ENCODE peak calls at places on chromosome 5, in seven cellular contexts. S, R, F, X, C, K and A are unnamed samples.

GRCh38 chr5:12920527-12920926 is 1016.3 kb upstream of the CTNND2 start:
- DNase-seq in R (no peak), K (no peak), X (no peak), S (no peak), C (no peak), F (no peak), A (no peak)

GRCh38 chr5:109767997-109768396 is 78.3 kb downstream of the MAN2A1 start:
- DNase-seq in K (no peak), C (no peak), F (no peak), X (no peak), S (no peak), R (no peak), A (no peak)

GRCh38 chr5:105134328-105134727 is 1571.7 kb upstream of the NUDT12 start:
- DNase-seq in K (no peak), C (no peak), F (no peak), X (no peak), S (no peak), R (no peak), A (no peak)

GRCh38 chr5:998975-999501 is 9.6 kb upstream of the NKD2 start:
- DNase-seq in K (no peak), S (no peak), R (no peak), X (no peak), F (no peak), C (no peak), A (no peak)

GRCh38 chr5:68333649-68334549 is 118.3 kb downstream of the PIK3R1 start:
- DNase-seq in C (peak; percentile 44), F (peak; percentile 13), S (no peak), R (peak; percentile 89), K (no peak), X (peak; percentile 82), A (peak; percentile 46)

GRCh38 chr5:38793099-38793498 is 52.7 kb upstream of the OSMR start:
- DNase-seq in R (no peak), F (no peak), K (no peak), X (no peak), S (no peak), C (no peak), A (no peak)

GRCh38 chr5:114789773-114790402 is 379.8 kb downstream of the TRIM36 start:
- DNase-seq in R (peak; percentile 34), S (no peak), X (no peak), F (peak; percentile 8), C (no peak), K (no peak), A (peak; percentile 5)

GRCh38 chr5:34657550-34657921 is 1.4 kb downstream of the RAI14 start:
- DNase-seq in K (no peak), X (peak; percentile 42), F (peak; percentile 16), S (no peak), C (no peak), R (no peak), A (peak; percentile 21)

GRCh38 chr5:71887680-71888079 is 168.6 kb downstream of the CARTPT start:
- DNase-seq in R (peak; percentile 77), C (peak; percentile 68), K (peak; percentile 75), F (peak; percentile 70), S (no peak), X (peak; percentile 94), A (peak; percentile 72)

GRCh38 chr5:35741126-35741711 is 115.5 kb upstream of the IL7R start:
- DNase-seq in R (no peak), X (peak; percentile 6), S (no peak), C (no peak), F (peak; percentile 81), K (no peak), A (peak; percentile 38)

GRCh38 chr5:139494832-139495231 is 12.3 kb upstream of the STING1 start:
- DNase-seq in S (no peak), F (no peak), X (peak; percentile 58), R (no peak), K (no peak), C (no peak), A (no peak)

GRCh38 chr5:135230326-135230925 is 168.6 kb downstream of the MACROH2A1 start:
- DNase-seq in F (peak; percentile 29), K (no peak), C (peak; percentile 42), R (no peak), S (no peak), X (peak; percentile 78), A (no peak)

GRCh38 chr5:36662291-36662851 is 56.0 kb downstream of the SLC1A3 start:
- DNase-seq in F (no peak), X (no peak), K (no peak), R (no peak), S (no peak), C (no peak), A (no peak)

GRCh38 chr5:45639038-45639437 is 57.1 kb downstream of the HCN1 start:
- DNase-seq in X (no peak), F (no peak), R (peak; percentile 8), K (no peak), S (no peak), C (peak; percentile 10), A (no peak)

GRCh38 chr5:107519900-107520354 is 150.8 kb downstream of the EFNA5 start:
- DNase-seq in K (peak; percentile 33), C (no peak), X (peak; percentile 12), S (no peak), R (no peak), F (no peak), A (peak; percentile 50)

GRCh38 chr5:96601811-96602244 is 60.3 kb upstream of the CAST start:
- DNase-seq in F (peak; percentile 56), R (peak; percentile 53), K (peak; percentile 16), C (peak; percentile 67), S (no peak), X (peak; percentile 75), A (peak; percentile 68)

GRCh38 chr5:174834081-174834480 is 109.7 kb downstream of the MSX2 start:
- DNase-seq in C (no peak), F (no peak), K (no peak), R (no peak), X (no peak), S (no peak), A (no peak)

GRCh38 chr5:95591490-95591901 is 28.4 kb upstream of the GPR150 start:
- DNase-seq in C (no peak), F (peak; percentile 20), X (peak; percentile 91), S (no peak), K (no peak), R (peak; percentile 63), A (peak; percentile 9)

GRCh38 chr5:137487600-137487999 is 11.5 kb downstream of the SPOCK1 start:
- DNase-seq in X (peak; percentile 60), K (no peak), F (no peak), C (no peak), S (no peak), R (no peak), A (no peak)

DNA sequence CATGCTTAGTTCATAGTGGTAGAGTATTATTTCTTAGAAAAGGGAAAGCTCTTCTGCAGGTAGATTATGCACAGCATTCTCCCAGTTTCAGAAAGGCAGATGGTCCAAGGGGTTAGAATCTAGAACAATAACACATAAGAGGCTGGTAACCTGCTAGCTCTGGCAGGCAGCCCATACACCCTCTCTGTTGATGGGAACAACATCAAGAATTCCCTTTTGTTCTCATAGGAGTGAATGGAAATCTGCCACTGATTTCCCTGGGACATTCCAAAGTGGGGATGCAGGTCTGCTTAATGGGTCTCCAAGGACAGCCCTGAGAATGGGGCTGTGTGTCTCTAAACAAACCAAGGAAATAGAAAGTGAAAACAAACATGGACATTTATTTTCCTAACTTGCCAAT is 456.9 kb downstream of the EBF1 start:
- DNase-seq in F (no peak), S (no peak), R (no peak), C (no peak), K (no peak), X (no peak), A (no peak)
- TF ChIP-seq CEBPB in F (no peak), S (no peak), R (no peak), C (no peak), K (no peak), X (no peak), A (no peak)

GRCh38 chr5:119136666-119137318 is 65.9 kb downstream of the DMXL1 start:
- DNase-seq in K (no peak), C (no peak), F (no peak), X (no peak), R (no peak), S (no peak), A (no peak)

GRCh38 chr5:119129770-119130169 is 58.9 kb downstream of the DMXL1 start:
- DNase-seq in F (no peak), X (no peak), R (no peak), C (no peak), K (no peak), S (no peak), A (no peak)

GRCh38 chr5:119131530-119132313 is 60.8 kb downstream of the DMXL1 start:
- DNase-seq in R (no peak), C (no peak), F (no peak), S (no peak), K (no peak), X (peak; percentile 19), A (no peak)
- TF ChIP-seq CEBPB in R (no peak), C (no peak), F (no peak), S (no peak), K (no peak), X (no peak), A (no peak)

GRCh38 chr5:57832873-57833272 is 350.3 kb upstream of the ACTBL2 start:
- DNase-seq in X (no peak), C (no peak), R (no peak), K (no peak), F (no peak), S (no peak), A (no peak)

GRCh38 chr5:57836921-57837320 is 354.3 kb upstream of the ACTBL2 start:
- DNase-seq in F (no peak), X (no peak), K (no peak), C (no peak), R (no peak), S (no peak), A (no peak)

GRCh38 chr5:57836331-57836730 is 353.7 kb upstream of the ACTBL2 start:
- DNase-seq in F (no peak), S (no peak), R (no peak), K (no peak), X (no peak), C (no peak), A (no peak)

GRCh38 chr5:57833489-57833888 is 350.9 kb upstream of the ACTBL2 start:
- DNase-seq in X (no peak), K (no peak), F (no peak), C (no peak), S (no peak), R (no peak), A (no peak)

GRCh38 chr5:57834829-57835554 is 352.4 kb upstream of the ACTBL2 start:
- DNase-seq in C (no peak), F (peak; percentile 37), R (no peak), S (no peak), K (no peak), X (peak; percentile 59), A (no peak)
- TF ChIP-seq CEBPB in C (no peak), F (no peak), R (no peak), S (no peak), K (no peak), X (no peak), A (no peak)

GRCh38 chr5:41841325-41841724 is 28.9 kb downstream of the OXCT1 start:
- DNase-seq in F (no peak), X (no peak), S (no peak), K (no peak), R (no peak), C (no peak), A (no peak)

GRCh38 chr5:41848983-41849382 is 21.2 kb downstream of the OXCT1 start:
- DNase-seq in R (no peak), C (peak; percentile 35), F (no peak), S (no peak), X (no peak), K (no peak), A (no peak)

GRCh38 chr5:41843456-41844112 is 26.6 kb downstream of the OXCT1 start:
- DNase-seq in C (peak; percentile 31), X (peak; percentile 75), F (peak; percentile 36), S (no peak), R (peak; percentile 37), K (no peak), A (peak; percentile 4)

GRCh38 chr5:41842777-41843176 is 27.4 kb downstream of the OXCT1 start:
- DNase-seq in C (no peak), S (no peak), R (no peak), K (peak; percentile 46), F (no peak), X (no peak), A (no peak)

GRCh38 chr5:41844502-41844901 is 25.7 kb downstream of the OXCT1 start:
- DNase-seq in S (no peak), K (no peak), R (no peak), C (no peak), X (no peak), F (no peak), A (no peak)
- TF ChIP-seq CEBPB in S (no peak), K (no peak), R (no peak), C (no peak), X (no peak), F (no peak), A (no peak)